ENCODE peak calls at places on chromosomes 5 and 9, in seven cellular contexts. One of them, this sample, is unnamed.

GRCh38 chr5:171131499-171131898 is 177.5 kb upstream of the TLX3 start:
- DNase-seq in A549: no peak
- DNase-seq in neural crest cell: no peak
- DNase-seq in dorsolateral prefrontal cortex: no peak
- DNase-seq in heart right ventricle: no peak
- DNase-seq in cardiac muscle cell: no peak
- DNase-seq in GM13977: no peak
- DNase-seq in this sample: no peak

GRCh38 chr5:176792584-176793342 is 17.6 kb upstream of the UNC5A start:
- DNase-seq in A549: no peak
- DNase-seq in neural crest cell: no peak
- DNase-seq in dorsolateral prefrontal cortex: no peak
- DNase-seq in heart right ventricle: no peak
- DNase-seq in cardiac muscle cell: no peak
- DNase-seq in GM13977: no peak
- DNase-seq in this sample: no peak

GRCh38 chr9:113350937-113351336 is 1.6 kb downstream of the BSPRY start:
- DNase-seq in A549: no peak
- DNase-seq in neural crest cell: no peak
- DNase-seq in dorsolateral prefrontal cortex: no peak
- DNase-seq in heart right ventricle: no peak
- DNase-seq in cardiac muscle cell: no peak
- DNase-seq in GM13977: peak
- DNase-seq in this sample: no peak

GRCh38 chr9:107705521-107705920 is 216.0 kb upstream of the KLF4 start:
- DNase-seq in A549: no peak
- DNase-seq in neural crest cell: no peak
- DNase-seq in dorsolateral prefrontal cortex: no peak
- DNase-seq in heart right ventricle: no peak
- DNase-seq in cardiac muscle cell: no peak
- DNase-seq in GM13977: no peak
- DNase-seq in this sample: no peak

GRCh38 chr5:127321465-127321864 is 30.9 kb downstream of the MEGF10 start:
- DNase-seq in A549: no peak
- DNase-seq in neural crest cell: no peak
- DNase-seq in dorsolateral prefrontal cortex: no peak
- DNase-seq in heart right ventricle: no peak
- DNase-seq in cardiac muscle cell: no peak
- DNase-seq in GM13977: no peak
- DNase-seq in this sample: no peak

GRCh38 chr9:30524311-30524710 is 1860.1 kb upstream of the ACO1 start:
- DNase-seq in A549: no peak
- DNase-seq in neural crest cell: no peak
- DNase-seq in dorsolateral prefrontal cortex: no peak
- DNase-seq in heart right ventricle: no peak
- DNase-seq in cardiac muscle cell: no peak
- DNase-seq in GM13977: no peak
- DNase-seq in this sample: no peak

GRCh38 chr9:114002271-114002985 is 75.7 kb downstream of the AMBP start:
- DNase-seq in A549: no peak
- DNase-seq in neural crest cell: no peak
- DNase-seq in dorsolateral prefrontal cortex: no peak
- DNase-seq in heart right ventricle: no peak
- DNase-seq in cardiac muscle cell: no peak
- DNase-seq in GM13977: no peak
- DNase-seq in this sample: no peak

GRCh38 chr5:124634820-124635323 is 111.6 kb downstream of the ZNF608 start:
- DNase-seq in A549: no peak
- DNase-seq in neural crest cell: no peak
- DNase-seq in dorsolateral prefrontal cortex: no peak
- DNase-seq in heart right ventricle: no peak
- DNase-seq in cardiac muscle cell: no peak
- DNase-seq in GM13977: no peak
- DNase-seq in this sample: no peak

GRCh38 chr5:108382784-108383358 is 973 bp upstream of the FBXL17 start:
- DNase-seq in A549: no peak
- DNase-seq in neural crest cell: peak
- DNase-seq in dorsolateral prefrontal cortex: no peak
- DNase-seq in heart right ventricle: no peak
- DNase-seq in cardiac muscle cell: peak
- DNase-seq in GM13977: peak
- DNase-seq in this sample: no peak

GRCh38 chr5:110343616-110344015 is 382.9 kb downstream of the TMEM232 start:
- DNase-seq in A549: no peak
- DNase-seq in neural crest cell: no peak
- DNase-seq in dorsolateral prefrontal cortex: no peak
- DNase-seq in heart right ventricle: no peak
- DNase-seq in cardiac muscle cell: no peak
- DNase-seq in GM13977: no peak
- DNase-seq in this sample: no peak

GRCh38 chr5:174837919-174838902 is 113.8 kb downstream of the MSX2 start:
- DNase-seq in A549: peak
- DNase-seq in neural crest cell: peak
- DNase-seq in dorsolateral prefrontal cortex: no peak
- DNase-seq in heart right ventricle: no peak
- DNase-seq in cardiac muscle cell: peak
- DNase-seq in GM13977: no peak
- DNase-seq in this sample: no peak

GRCh38 chr9:75149841-75150241 is 61.5 kb downstream of the OSTF1 start:
- DNase-seq in A549: no peak
- DNase-seq in neural crest cell: no peak
- DNase-seq in dorsolateral prefrontal cortex: no peak
- DNase-seq in heart right ventricle: no peak
- DNase-seq in cardiac muscle cell: no peak
- DNase-seq in GM13977: no peak
- DNase-seq in this sample: no peak

GRCh38 chr5:72234265-72234700 is 85.8 kb downstream of the MRPS27 start:
- DNase-seq in A549: peak
- DNase-seq in neural crest cell: no peak
- DNase-seq in dorsolateral prefrontal cortex: no peak
- DNase-seq in heart right ventricle: no peak
- DNase-seq in cardiac muscle cell: no peak
- DNase-seq in GM13977: peak
- DNase-seq in this sample: no peak

GRCh38 chr9:14111670-14112069 is 202.3 kb downstream of the NFIB start:
- DNase-seq in A549: no peak
- DNase-seq in neural crest cell: no peak
- DNase-seq in dorsolateral prefrontal cortex: no peak
- DNase-seq in heart right ventricle: no peak
- DNase-seq in cardiac muscle cell: no peak
- DNase-seq in GM13977: no peak
- DNase-seq in this sample: no peak

GRCh38 chr9:4663956-4664355 is 1.9 kb downstream of the PLPP6 start:
- DNase-seq in A549: no peak
- DNase-seq in neural crest cell: no peak
- DNase-seq in dorsolateral prefrontal cortex: no peak
- DNase-seq in heart right ventricle: no peak
- DNase-seq in cardiac muscle cell: no peak
- DNase-seq in GM13977: no peak
- DNase-seq in this sample: no peak

GRCh38 chr5:175264406-175264805 is 179.6 kb downstream of the DRD1 start:
- DNase-seq in A549: no peak
- DNase-seq in neural crest cell: no peak
- DNase-seq in dorsolateral prefrontal cortex: no peak
- DNase-seq in heart right ventricle: no peak
- DNase-seq in cardiac muscle cell: peak
- DNase-seq in GM13977: no peak
- DNase-seq in this sample: no peak

GRCh38 chr5:6780802-6781391 is 67.7 kb downstream of the TENT4A start:
- DNase-seq in A549: peak
- DNase-seq in neural crest cell: no peak
- DNase-seq in dorsolateral prefrontal cortex: no peak
- DNase-seq in heart right ventricle: no peak
- DNase-seq in cardiac muscle cell: no peak
- DNase-seq in GM13977: peak
- DNase-seq in this sample: no peak

GRCh38 chr5:97839338-97840081 is 656.5 kb upstream of the RIOK2 start:
- DNase-seq in A549: no peak
- DNase-seq in neural crest cell: no peak
- DNase-seq in dorsolateral prefrontal cortex: no peak
- DNase-seq in heart right ventricle: no peak
- DNase-seq in cardiac muscle cell: no peak
- DNase-seq in GM13977: no peak
- DNase-seq in this sample: no peak

GRCh38 chr9:35079041-35079425 is 709 bp downstream of the FANCG start:
- DNase-seq in A549: no peak
- DNase-seq in neural crest cell: no peak
- DNase-seq in dorsolateral prefrontal cortex: no peak
- DNase-seq in heart right ventricle: no peak
- DNase-seq in cardiac muscle cell: no peak
- DNase-seq in GM13977: no peak
- DNase-seq in this sample: peak

GRCh38 chr5:136518174-136518573 is 152.8 kb upstream of the TRPC7 start:
- DNase-seq in A549: no peak
- DNase-seq in neural crest cell: no peak
- DNase-seq in dorsolateral prefrontal cortex: no peak
- DNase-seq in heart right ventricle: no peak
- DNase-seq in cardiac muscle cell: no peak
- DNase-seq in GM13977: no peak
- DNase-seq in this sample: no peak

GRCh38 chr5:173568703-173569102 is 47.7 kb downstream of the BOD1 start:
- DNase-seq in A549: no peak
- DNase-seq in neural crest cell: no peak
- DNase-seq in dorsolateral prefrontal cortex: no peak
- DNase-seq in heart right ventricle: no peak
- DNase-seq in cardiac muscle cell: no peak
- DNase-seq in GM13977: no peak
- DNase-seq in this sample: no peak

GRCh38 chr9:18982246-18982589 is 50.8 kb downstream of the SAXO1 start:
- DNase-seq in A549: no peak
- DNase-seq in neural crest cell: no peak
- DNase-seq in dorsolateral prefrontal cortex: no peak
- DNase-seq in heart right ventricle: peak
- DNase-seq in cardiac muscle cell: no peak
- DNase-seq in GM13977: no peak
- DNase-seq in this sample: no peak

GRCh38 chr9:12643686-12644085 is 49.5 kb upstream of the TYRP1 start:
- DNase-seq in A549: no peak
- DNase-seq in neural crest cell: no peak
- DNase-seq in dorsolateral prefrontal cortex: no peak
- DNase-seq in heart right ventricle: no peak
- DNase-seq in cardiac muscle cell: no peak
- DNase-seq in GM13977: no peak
- DNase-seq in this sample: no peak

GRCh38 chr9:12640866-12641636 is 52.1 kb upstream of the TYRP1 start:
- DNase-seq in A549: no peak
- DNase-seq in neural crest cell: no peak
- DNase-seq in dorsolateral prefrontal cortex: no peak
- DNase-seq in heart right ventricle: no peak
- DNase-seq in cardiac muscle cell: no peak
- DNase-seq in GM13977: no peak
- DNase-seq in this sample: no peak

DNA sequence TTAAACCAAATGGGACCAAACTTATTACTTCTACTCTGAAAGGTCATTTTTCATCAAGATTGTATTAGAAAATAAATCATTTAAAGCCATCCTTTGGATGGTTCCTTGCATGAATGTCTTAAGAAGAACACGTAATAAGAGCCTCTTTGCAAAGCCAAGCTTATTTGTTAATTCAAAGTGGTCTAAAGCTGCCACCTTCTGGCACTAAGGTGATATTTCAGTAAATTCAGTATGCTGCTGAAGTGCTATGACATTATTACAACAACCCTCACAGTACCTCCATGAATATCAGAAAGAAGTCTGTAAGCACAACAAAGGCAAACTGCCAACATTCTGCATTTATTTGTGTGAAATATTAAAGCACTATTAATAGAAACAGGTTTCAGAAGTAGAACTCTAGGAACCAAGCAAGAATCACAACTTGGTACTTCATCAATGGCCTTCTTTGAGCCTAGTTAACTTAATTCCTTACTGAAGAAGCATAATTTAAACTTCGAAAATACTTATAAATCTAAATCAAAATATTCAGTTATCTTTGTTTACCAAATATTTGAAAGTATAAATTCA is 53.1 kb upstream of the TYRP1 start:
- DNase-seq in A549: peak
- DNase-seq in neural crest cell: no peak
- DNase-seq in dorsolateral prefrontal cortex: no peak
- DNase-seq in heart right ventricle: no peak
- DNase-seq in cardiac muscle cell: peak
- DNase-seq in GM13977: no peak
- DNase-seq in this sample: no peak
- TF ChIP-seq CTCF in A549: peak
- TF ChIP-seq CTCF in neural crest cell: peak
- TF ChIP-seq CTCF in dorsolateral prefrontal cortex: peak
- TF ChIP-seq CTCF in heart right ventricle: peak
- TF ChIP-seq CTCF in cardiac muscle cell: peak
- TF ChIP-seq CTCF in GM13977: peak
- TF ChIP-seq CTCF in this sample: peak

DNA sequence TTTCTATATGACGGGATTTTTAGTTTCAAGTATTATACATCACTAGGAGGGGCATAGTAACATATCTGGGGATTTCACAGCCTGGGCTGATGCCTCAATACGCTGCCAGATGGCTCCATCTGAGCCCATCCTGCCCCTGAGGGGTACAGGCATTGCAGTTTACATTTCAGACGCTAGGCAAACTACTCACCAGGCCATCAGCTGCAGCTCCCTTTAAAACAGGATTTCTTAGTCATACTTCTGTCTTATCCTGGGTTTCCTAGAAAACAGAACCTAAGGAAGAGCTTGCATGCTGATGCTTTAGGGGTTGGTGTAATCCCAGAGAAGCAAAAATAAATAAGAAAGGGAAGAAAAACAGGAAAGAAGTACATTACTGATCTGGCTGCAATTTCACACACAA is 372.8 kb upstream of the PIK3R1 start:
- DNase-seq in A549: peak
- DNase-seq in neural crest cell: no peak
- DNase-seq in dorsolateral prefrontal cortex: no peak
- DNase-seq in heart right ventricle: no peak
- DNase-seq in cardiac muscle cell: peak
- DNase-seq in GM13977: no peak
- DNase-seq in this sample: no peak
- TF ChIP-seq CTCF in A549: no peak
- TF ChIP-seq CTCF in neural crest cell: peak
- TF ChIP-seq CTCF in dorsolateral prefrontal cortex: no peak
- TF ChIP-seq CTCF in heart right ventricle: no peak
- TF ChIP-seq CTCF in cardiac muscle cell: peak
- TF ChIP-seq CTCF in GM13977: no peak
- TF ChIP-seq CTCF in this sample: no peak

GRCh38 chr9:137280478-137281344 is 3.2 kb downstream of the TOR4A start:
- DNase-seq in A549: no peak
- DNase-seq in neural crest cell: peak
- DNase-seq in dorsolateral prefrontal cortex: no peak
- DNase-seq in heart right ventricle: peak
- DNase-seq in cardiac muscle cell: peak
- DNase-seq in GM13977: peak
- DNase-seq in this sample: peak
- TF ChIP-seq CTCF in A549: no peak
- TF ChIP-seq CTCF in neural crest cell: peak
- TF ChIP-seq CTCF in dorsolateral prefrontal cortex: no peak
- TF ChIP-seq CTCF in heart right ventricle: peak
- TF ChIP-seq CTCF in cardiac muscle cell: peak
- TF ChIP-seq CTCF in GM13977: peak
- TF ChIP-seq CTCF in this sample: peak

DNA sequence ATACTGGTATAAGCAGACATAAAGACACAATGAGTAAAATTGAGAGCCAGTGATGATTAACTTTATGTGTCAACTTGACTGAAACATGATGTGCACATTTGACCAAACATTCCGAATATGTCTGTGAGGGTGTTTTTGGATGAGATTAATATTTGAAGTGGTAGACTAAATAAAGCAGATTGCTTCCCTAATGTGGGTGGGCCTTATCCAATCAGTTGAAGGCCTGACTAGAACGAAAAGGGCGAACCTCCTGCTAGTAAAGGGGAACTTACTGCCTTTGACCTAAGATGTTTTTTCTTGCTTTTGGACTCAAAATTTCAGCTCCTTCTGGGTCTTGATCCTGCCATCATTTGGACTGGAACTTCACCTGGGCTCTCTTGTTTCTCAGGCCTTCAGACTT is 1387.7 kb upstream of the CDH6 start:
- DNase-seq in A549: no peak
- DNase-seq in neural crest cell: no peak
- DNase-seq in dorsolateral prefrontal cortex: no peak
- DNase-seq in heart right ventricle: no peak
- DNase-seq in cardiac muscle cell: no peak
- DNase-seq in GM13977: no peak
- DNase-seq in this sample: no peak
- TF ChIP-seq CTCF in A549: no peak
- TF ChIP-seq CTCF in neural crest cell: no peak
- TF ChIP-seq CTCF in dorsolateral prefrontal cortex: no peak
- TF ChIP-seq CTCF in heart right ventricle: no peak
- TF ChIP-seq CTCF in cardiac muscle cell: no peak
- TF ChIP-seq CTCF in GM13977: no peak
- TF ChIP-seq CTCF in this sample: no peak